ENCODE peak calls at places on chromosomes 12 and 14, in ten cellular contexts. R is tibial nerve, P is stomach, E is transverse colon, S is ovary, N is HepG2, L is sigmoid colon, M is suprapubic skin, D is esophagus muscularis mucosa, K is GM12878. C is an unnamed sample.

GRCh38 chr12:105960319-105961076 is 178.3 kb downstream of the NUAK1 start:
- DNase-seq in M (no peak), D (no peak), S (no peak), K (no peak), N (no peak), P (no peak), R (no peak), E (no peak), L (no peak), C (no peak)

GRCh38 chr14:101184104-101184455 is 280.6 kb upstream of the RTL1 start:
- DNase-seq in S (no peak), L (no peak), M (peak; percentile 63), D (peak; percentile 78), E (no peak), N (no peak), P (peak; percentile 10), K (no peak), R (no peak), C (peak; percentile 14)

GRCh38 chr12:72543777-72544467 is 271.8 kb downstream of the TRHDE start:
- DNase-seq in E (no peak), N (no peak), S (no peak), P (no peak), D (no peak), L (no peak), R (no peak), K (no peak), M (no peak), C (no peak)

GRCh38 chr14:89351364-89351957 is 65.6 kb downstream of the FOXN3 start:
- DNase-seq in M (no peak), D (peak; percentile 86), P (peak; percentile 76), K (peak; percentile 54), R (no peak), S (peak; percentile 74), E (peak; percentile 35), L (no peak), N (peak; percentile 98), C (no peak)

GRCh38 chr12:79935624-79936040 is 735 bp upstream of the PPP1R12A start:
- DNase-seq in M (no peak), N (peak; percentile 8), S (no peak), L (no peak), E (peak; percentile 30), D (no peak), P (no peak), K (peak; percentile 36), R (no peak), C (peak; percentile 2)

GRCh38 chr12:104413330-104413729 is 43.4 kb upstream of the CHST11 start:
- DNase-seq in R (no peak), E (no peak), S (no peak), L (no peak), N (no peak), M (no peak), K (no peak), D (no peak), P (no peak), C (no peak)

GRCh38 chr14:68097727-68098126 is 278.1 kb downstream of the RAD51B start:
- DNase-seq in L (no peak), D (no peak), N (no peak), K (no peak), R (no peak), M (no peak), S (no peak), E (no peak), P (no peak), C (no peak)

GRCh38 chr14:101181717-101182313 is 278.3 kb upstream of the RTL1 start:
- DNase-seq in N (no peak), E (no peak), P (no peak), M (peak; percentile 61), D (peak; percentile 83), R (no peak), K (no peak), L (no peak), S (no peak), C (no peak)

GRCh38 chr12:64658892-64659481 is 48.7 kb downstream of the RASSF3 start:
- DNase-seq in R (no peak), S (no peak), P (no peak), N (no peak), L (no peak), E (no peak), M (no peak), D (no peak), K (no peak), C (no peak)

GRCh38 chr12:109541412-109541725 is 31.9 kb downstream of the MMAB start:
- DNase-seq in L (no peak), M (no peak), R (no peak), E (no peak), P (no peak), S (no peak), N (no peak), D (no peak), K (no peak), C (peak; percentile 69)

GRCh38 chr12:80271770-80272169 is 172.3 kb upstream of the PTPRQ start:
- DNase-seq in P (no peak), S (no peak), L (no peak), N (no peak), K (no peak), E (no peak), D (no peak), R (no peak), M (no peak), C (no peak)

GRCh38 chr12:69239922-69240624 is 704 bp downstream of the CPSF6 start:
- DNase-seq in N (no peak), D (no peak), L (peak; percentile 69), P (peak; percentile 47), E (peak; percentile 55), M (peak; percentile 81), S (peak; percentile 68), R (peak; percentile 17), K (no peak), C (peak; percentile 75)

GRCh38 chr14:100664841-100665425 is 61.8 kb upstream of the DLK1 start:
- DNase-seq in P (no peak), S (peak; percentile 78), L (peak; percentile 74), K (no peak), M (no peak), N (no peak), R (no peak), E (no peak), D (no peak), C (no peak)

GRCh38 chr12:29343022-29343799 is 37.8 kb downstream of the ERGIC2 start:
- DNase-seq in P (no peak), R (no peak), N (no peak), K (no peak), E (no peak), M (no peak), D (no peak), S (no peak), L (no peak), C (no peak)

GRCh38 chr12:15837141-15837781 is 44.9 kb upstream of the STRAP start:
- DNase-seq in N (no peak), M (no peak), D (peak; percentile 72), S (no peak), K (no peak), L (no peak), P (no peak), R (no peak), E (no peak), C (no peak)
- TF ChIP-seq EP300 in N (no peak), M (no peak), D (no peak), S (no peak), K (no peak), L (no peak), P (no peak), R (no peak), E (no peak), C (no peak)

GRCh38 chr12:84174115-84174514 is 738.5 kb downstream of the SLC6A15 start:
- DNase-seq in L (no peak), D (no peak), M (no peak), E (no peak), S (no peak), N (no peak), P (no peak), K (no peak), R (no peak), C (no peak)
- H3K36me3 ChIP-seq in L (no peaks in the 10 kb centered on the region), D (no peaks in the 10 kb centered on the region), M (no peaks in the 10 kb centered on the region), E (no peaks in the 10 kb centered on the region), S (no peaks in the 10 kb centered on the region), N (no peaks in the 10 kb centered on the region), P (no peaks in the 10 kb centered on the region), K (no peaks in the 10 kb centered on the region), R (no peaks in the 10 kb centered on the region), C (no peaks in the 10 kb centered on the region)

GRCh38 chr14:63432228-63432627 is 110.9 kb downstream of the PPP2R5E start:
- DNase-seq in S (no peak), D (no peak), R (no peak), K (no peak), E (no peak), L (no peak), M (no peak), N (no peak), P (no peak), C (no peak)

GRCh38 chr14:63435204-63435603 is 108.0 kb downstream of the PPP2R5E start:
- DNase-seq in P (no peak), L (no peak), S (no peak), K (no peak), M (no peak), N (no peak), E (no peak), R (no peak), D (no peak), C (no peak)

GRCh38 chr14:63435838-63436237 is 107.3 kb downstream of the PPP2R5E start:
- DNase-seq in R (peak; percentile 35), S (peak; percentile 67), L (peak; percentile 94), K (no peak), M (peak; percentile 85), E (peak; percentile 57), P (peak; percentile 72), N (peak; percentile 13), D (no peak), C (no peak)

GRCh38 chr14:63432888-63433552 is 110.2 kb downstream of the PPP2R5E start:
- DNase-seq in K (no peak), S (no peak), P (no peak), L (no peak), R (no peak), E (no peak), D (no peak), M (no peak), N (no peak), C (no peak)

DNA sequence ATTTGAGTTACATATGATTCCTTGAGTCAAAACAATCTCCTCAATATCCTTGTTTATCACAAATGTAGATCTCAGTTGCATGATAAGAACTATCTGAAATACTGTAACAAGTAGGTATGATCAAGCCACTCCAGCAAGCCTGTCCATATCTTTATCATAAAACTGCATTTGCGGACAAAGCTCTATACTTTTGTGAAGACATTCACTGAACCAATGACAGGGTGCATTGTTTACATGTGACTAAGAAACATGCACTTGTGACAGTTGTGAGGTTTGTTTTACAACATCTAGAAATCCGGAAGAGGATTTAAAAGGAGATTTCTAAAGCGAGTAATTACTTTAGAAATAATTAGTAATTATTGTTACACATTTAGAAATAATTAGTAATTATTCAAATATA is 111.7 kb downstream of the PPP2R5E start:
- DNase-seq in D (no peak), P (no peak), E (no peak), R (no peak), K (no peak), S (no peak), N (no peak), L (no peak), M (no peak), C (no peak)
- TF ChIP-seq EP300 in D (no peak), P (no peak), E (no peak), R (no peak), K (no peak), S (no peak), N (no peak), L (no peak), M (no peak), C (no peak)

DNA sequence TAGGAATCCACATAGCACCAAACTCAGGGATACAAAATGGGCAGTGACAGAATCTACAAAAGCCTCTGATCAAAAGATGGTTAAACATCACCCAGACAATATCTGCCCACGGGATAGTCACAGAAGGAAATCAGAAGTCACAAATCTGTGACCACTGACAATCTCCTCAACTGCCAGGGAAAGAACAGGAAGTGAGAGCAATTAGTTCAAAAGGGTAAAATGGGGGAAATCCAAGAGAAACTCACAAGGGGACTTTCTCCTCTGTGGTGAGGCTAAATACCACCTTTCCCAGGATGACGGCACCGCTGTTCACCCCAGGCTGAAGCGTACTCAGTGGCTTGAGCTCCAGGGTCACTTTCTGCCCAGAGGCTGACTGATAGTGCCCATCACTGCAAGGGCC is 10.7 kb downstream of the TTC5 start:
- DNase-seq in D (no peak), L (no peak), S (no peak), R (no peak), M (no peak), E (no peak), P (no peak), K (peak; percentile 60), N (no peak), C (no peak)
- H3K36me3 ChIP-seq in D (peaks cover 100% of the 10 kb centered on the region), L (peaks cover 36% of the 10 kb centered on the region), S (no peaks in the 10 kb centered on the region), R (peaks cover 10% of the 10 kb centered on the region), M (peaks cover 88% of the 10 kb centered on the region), E (peaks cover 84% of the 10 kb centered on the region), P (peaks cover 62% of the 10 kb centered on the region), K (peaks cover 2% of the 10 kb centered on the region), N (peaks cover 63% of the 10 kb centered on the region), C (peaks cover 44% of the 10 kb centered on the region)

C was measured in SK-N-SH.